ENCODE peak calls at places on chromosomes 7 and 10, in seven cellular contexts. N, X, T, J, H, G and F are unnamed samples.

GRCh38 chr7:110090113-110090820 is 1000.7 kb upstream of the LRRN3 start:
- DNase-seq in H (no peak), N (no peak), G (no peak), T (no peak), J (no peak), X (no peak), F (peak)

GRCh38 chr7:17532861-17533404 is 234.5 kb downstream of the AHR start:
- DNase-seq in T (no peak), H (no peak), G (no peak), J (peak), X (no peak), N (no peak), F (peak)

GRCh38 chr10:125035588-125036298 is 93.8 kb downstream of the ZRANB1 start:
- DNase-seq in G (no peak), H (peak), J (no peak), N (no peak), X (no peak), T (no peak), F (no peak)

GRCh38 chr10:45005284-45005683 is 4.6 kb downstream of the ZNF22 start:
- DNase-seq in G (no peak), X (no peak), H (no peak), T (no peak), J (no peak), N (no peak), F (no peak)

GRCh38 chr10:33154590-33154989 is 179.9 kb downstream of the NRP1 start:
- DNase-seq in T (no peak), J (no peak), X (peak), G (no peak), H (no peak), N (no peak), F (no peak)

GRCh38 chr7:35991511-35992232 is 161.4 kb upstream of the EEPD1 start:
- DNase-seq in N (no peak), G (no peak), X (no peak), H (no peak), T (no peak), J (no peak), F (no peak)

GRCh38 chr10:31804416-31804815 is 124.2 kb downstream of the ARHGAP12 start:
- DNase-seq in H (no peak), J (no peak), G (no peak), T (no peak), X (no peak), N (no peak), F (no peak)

GRCh38 chr7:98423043-98423442 is 22.2 kb upstream of the BAIAP2L1 start:
- DNase-seq in H (no peak), N (no peak), J (no peak), T (no peak), G (no peak), X (no peak), F (peak)

GRCh38 chr10:122877264-122877663 is 2.1 kb downstream of the FAM24B start:
- DNase-seq in N (no peak), H (no peak), G (no peak), J (no peak), T (no peak), X (no peak), F (no peak)

GRCh38 chr10:110852255-110852896 is 19.4 kb upstream of the PDCD4 start:
- DNase-seq in H (no peak), N (no peak), G (no peak), J (no peak), T (peak), X (no peak), F (no peak)

GRCh38 chr7:77826300-77826699 is 27.7 kb downstream of the PHTF2 start:
- DNase-seq in X (no peak), T (no peak), J (no peak), G (no peak), N (no peak), H (no peak), F (no peak)

GRCh38 chr7:131039836-131040235 is 287.8 kb upstream of the MKLN1 start:
- DNase-seq in N (no peak), T (no peak), H (no peak), X (no peak), G (no peak), J (no peak), F (no peak)

GRCh38 chr7:50317221-50317678 is 12.7 kb downstream of the IKZF1 start:
- DNase-seq in J (no peak), X (no peak), G (no peak), N (no peak), H (no peak), T (no peak), F (no peak)

GRCh38 chr10:109974509-109975191 is 33.1 kb upstream of the ADD3 start:
- DNase-seq in G (no peak), H (peak), T (no peak), J (no peak), X (no peak), N (no peak), F (no peak)

GRCh38 chr10:20485554-20485953 is 411.6 kb downstream of the NEBL start:
- DNase-seq in H (no peak), X (no peak), N (no peak), J (no peak), T (no peak), G (no peak), F (no peak)

GRCh38 chr7:130024390-130024789 is 26.8 kb downstream of the ZC3HC1 start:
- DNase-seq in G (no peak), X (no peak), J (no peak), N (no peak), H (no peak), T (no peak), F (no peak)

GRCh38 chr7:140003913-140004382 is 58.8 kb downstream of the PARP12 start:
- DNase-seq in H (peak), T (peak), G (no peak), J (no peak), N (no peak), X (no peak), F (peak)

GRCh38 chr7:131602304-131602993 is 46.0 kb upstream of the PODXL start:
- DNase-seq in X (no peak), T (no peak), H (no peak), N (no peak), J (no peak), G (no peak), F (no peak)

GRCh38 chr7:70392870-70393269 is 739.1 kb upstream of the GALNT17 start:
- DNase-seq in J (no peak), H (no peak), X (no peak), N (no peak), G (no peak), T (no peak), F (no peak)

GRCh38 chr10:127190427-127190826 is 6.0 kb downstream of the INSYN2A start:
- DNase-seq in T (no peak), G (no peak), J (peak), H (no peak), X (no peak), N (no peak), F (no peak)

GRCh38 chr7:128098629-128099028 is 67.4 kb upstream of the LRRC4 start:
- DNase-seq in N (no peak), J (no peak), X (no peak), G (no peak), T (no peak), H (no peak), F (no peak)

GRCh38 chr10:62614389-62615157 is 189.9 kb upstream of the ADO start:
- DNase-seq in X (no peak), J (no peak), T (no peak), G (no peak), H (no peak), N (no peak), F (peak)

GRCh38 chr10:52778511-52779392 is 6.2 kb upstream of the MBL2 start:
- DNase-seq in H (peak), G (no peak), N (no peak), X (no peak), T (no peak), J (no peak), F (peak)